ENCODE peak calls at places on chromosomes 13 and 19, in seven cellular contexts. F is posterior vena cava, N is psoas muscle, V is HEK293T, Q is IMR-90, M is NCI-H1417 treated with DMSO at 0.1 percent for 48 hours, E is choroid plexus epithelial cell. Y is an unnamed sample.

GRCh38 chr19:11577451-11578341 is at the start of gene ACP5:
- DNase-seq in E (no peak), M (no peak), N (no peak), Q (no peak), V (no peak), F (no peak), Y (no peak)

GRCh38 chr19:38944981-38945506 is 14.3 kb downstream of the MRPS12 start:
- DNase-seq in V (no peak), N (no peak), Q (no peak), F (peak; percentile 66), E (no peak), M (no peak), Y (no peak)

GRCh38 chr13:80037505-80037888 is 303.4 kb downstream of the SPRY2 start:
- DNase-seq in F (no peak), V (no peak), N (no peak), E (peak; percentile 83), Q (peak; percentile 95), M (no peak), Y (peak; percentile 88)

GRCh38 chr13:30725331-30726085 is 9.8 kb upstream of the ALOX5AP start:
- DNase-seq in E (no peak), V (no peak), N (no peak), Q (peak; percentile 33), F (no peak), M (no peak), Y (peak; percentile 44)

GRCh38 chr19:39270091-39270871 is 2.1 kb downstream of the IFNL2 start:
- DNase-seq in E (peak; percentile 28), Q (peak; percentile 40), N (no peak), V (no peak), F (no peak), M (no peak), Y (peak; percentile 85)

GRCh38 chr13:23851106-23851505 is 38.1 kb downstream of the MIPEP start:
- DNase-seq in N (no peak), Q (peak; percentile 24), V (no peak), M (no peak), E (peak; percentile 69), F (no peak), Y (no peak)

GRCh38 chr19:47445937-47446402 is 25.7 kb downstream of the SLC8A2 start:
- DNase-seq in F (no peak), E (no peak), Q (no peak), V (peak; percentile 42), M (no peak), N (peak; percentile 40), Y (peak; percentile 36)

GRCh38 chr13:21181671-21182070 is 5.2 kb downstream of the MRPL57 start:
- DNase-seq in Q (no peak), N (no peak), F (no peak), E (no peak), M (no peak), V (no peak), Y (no peak)

GRCh38 chr13:21674271-21675009 is 3.6 kb downstream of the FGF9 start:
- DNase-seq in V (peak; percentile 22), F (no peak), Q (no peak), M (no peak), N (peak; percentile 24), E (no peak), Y (no peak)

GRCh38 chr13:102983496-102983895 is 82.7 kb downstream of the SLC10A2 start:
- DNase-seq in E (peak; percentile 55), N (no peak), F (no peak), Q (no peak), M (no peak), V (no peak), Y (peak; percentile 9)

GRCh38 chr13:29513981-29514719 is 81.3 kb downstream of the SLC7A1 start:
- DNase-seq in M (no peak), F (no peak), E (no peak), N (no peak), Q (no peak), V (no peak), Y (no peak)

GRCh38 chr13:95480131-95480545 is 72.4 kb upstream of the CLDN10 start:
- DNase-seq in M (no peak), E (no peak), V (no peak), Q (no peak), F (no peak), N (peak; percentile 20), Y (peak; percentile 15)

GRCh38 chr19:33071887-33072286 is 7.2 kb upstream of the RHPN2 start:
- DNase-seq in N (no peak), Q (no peak), F (no peak), M (no peak), V (no peak), E (no peak), Y (peak; percentile 25)

GRCh38 chr13:94128430-94128829 is 351.1 kb downstream of the DCT start:
- DNase-seq in Q (no peak), V (no peak), F (no peak), N (peak; percentile 7), M (no peak), E (no peak), Y (peak; percentile 1)

GRCh38 chr13:99605417-99606321 is 104.4 kb downstream of the TM9SF2 start:
- DNase-seq in F (peak; percentile 86), V (peak; percentile 35), N (peak; percentile 37), Q (no peak), E (no peak), M (peak; percentile 81), Y (peak; percentile 47)

GRCh38 chr13:105982219-105982618 is 553.2 kb downstream of the EFNB2 start:
- DNase-seq in E (no peak), Q (no peak), V (no peak), M (no peak), N (no peak), F (no peak), Y (no peak)

GRCh38 chr19:4456843-4457653 is 546 bp downstream of the UBXN6 start:
- DNase-seq in E (peak; percentile 78), F (no peak), M (no peak), V (peak; percentile 77), Q (peak; percentile 56), N (peak; percentile 66), Y (peak; percentile 29)